ENCODE peak calls at places on chromosome 4, in six cellular contexts. L, Z, H, U, Q and E are unnamed samples.

GRCh38 chr4:128286474-128287158 is 997 bp downstream of the PGRMC2 start:
- DNase-seq in L (peak; percentile 59), Z (no peak), H (peak; percentile 58), U (peak; percentile 15), Q (peak; percentile 58), E (no peak)

GRCh38 chr4:51870441-51871188 is 27.7 kb downstream of the DCUN1D4 start:
- DNase-seq in L (no peak), Z (no peak), H (no peak), U (no peak), Q (peak; percentile 11), E (no peak)

GRCh38 chr4:131044368-131044767 is 1948.4 kb downstream of the C4orf33 start:
- DNase-seq in L (no peak), Z (no peak), H (no peak), U (no peak), Q (no peak), E (no peak)

GRCh38 chr4:52914051-52914605 is 52.0 kb downstream of the RASL11B start:
- DNase-seq in L (no peak), Z (no peak), H (no peak), U (no peak), Q (peak; percentile 86), E (no peak)

GRCh38 chr4:151389316-151389715 is 19.7 kb upstream of the FHIP1A start:
- DNase-seq in L (no peak), Z (no peak), H (no peak), U (no peak), Q (peak; percentile 20), E (no peak)

GRCh38 chr4:69536558-69536957 is 40.9 kb upstream of the UGT2B4 start:
- DNase-seq in L (no peak), Z (no peak), H (no peak), U (no peak), Q (no peak), E (no peak)

GRCh38 chr4:95243892-95244291 is 304.9 kb downstream of the UNC5C start:
- DNase-seq in L (no peak), Z (no peak), H (no peak), U (no peak), Q (no peak), E (no peak)

GRCh38 chr4:17447675-17448298 is 64.1 kb downstream of the QDPR start:
- DNase-seq in L (peak; percentile 76), Z (no peak), H (peak; percentile 27), U (peak; percentile 65), Q (peak; percentile 77), E (no peak)

GRCh38 chr4:176376032-176376614 is 56.4 kb downstream of the SPCS3 start:
- DNase-seq in L (peak; percentile 59), Z (no peak), H (no peak), U (no peak), Q (peak; percentile 23), E (no peak)

GRCh38 chr4:107561481-107561880 is 158.6 kb downstream of the PAPSS1 start:
- DNase-seq in L (no peak), Z (no peak), H (no peak), U (no peak), Q (peak; percentile 72), E (no peak)

GRCh38 chr4:18869166-18869565 is 847.6 kb upstream of the LCORL start:
- DNase-seq in L (no peak), Z (no peak), H (no peak), U (no peak), Q (no peak), E (no peak)

GRCh38 chr4:143184217-143184502 is 557 bp upstream of the USP38 start:
- DNase-seq in L (no peak), Z (no peak), H (no peak), U (no peak), Q (no peak), E (no peak)

GRCh38 chr4:3514806-3515421 is 17.3 kb downstream of the LRPAP1 start:
- DNase-seq in L (no peak), Z (peak; percentile 75), H (peak; percentile 14), U (no peak), Q (no peak), E (peak; percentile 53)

GRCh38 chr4:24244663-24245519 is 339.5 kb downstream of the DHX15 start:
- DNase-seq in L (no peak), Z (no peak), H (no peak), U (peak; percentile 12), Q (peak; percentile 53), E (peak; percentile 43)

GRCh38 chr4:104490770-104491395 is 3.8 kb downstream of the CXXC4 start:
- DNase-seq in L (peak; percentile 81), Z (peak; percentile 91), H (peak; percentile 19), U (peak; percentile 68), Q (peak; percentile 62), E (peak; percentile 77)

GRCh38 chr4:120821986-120822385 is 100.5 kb downstream of the PRDM5 start:
- DNase-seq in L (no peak), Z (no peak), H (no peak), U (no peak), Q (no peak), E (no peak)

DNA sequence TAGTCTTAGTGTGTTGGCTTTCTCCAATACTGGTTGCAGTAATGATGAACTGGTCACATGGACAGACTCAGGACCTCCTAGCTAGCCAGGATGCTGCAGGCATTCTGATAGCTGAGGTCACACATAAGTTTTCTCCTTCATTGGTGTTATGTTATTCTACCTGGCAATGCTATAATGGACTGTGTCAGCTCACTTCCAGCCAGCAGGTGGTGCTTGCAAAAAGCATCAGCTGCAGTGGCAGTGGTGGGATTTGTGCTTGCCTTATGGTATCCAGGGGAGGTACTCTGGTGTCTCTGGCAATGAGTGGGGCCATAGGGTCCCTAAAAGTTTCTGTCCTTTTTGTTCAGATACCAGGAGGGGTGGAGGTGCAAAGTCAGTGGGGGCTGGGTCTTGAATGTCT is 33.6 kb downstream of the ZNF330 start:
- DNase-seq in L (no peak), Z (no peak), H (no peak), U (no peak), Q (no peak), E (no peak)
- H3K4me1 ChIP-seq in L (peaks cover 14% of the 10 kb centered on the region), Z (no peaks in the 10 kb centered on the region), H (no peaks in the 10 kb centered on the region), U (no peaks in the 10 kb centered on the region), Q (no peaks in the 10 kb centered on the region), E (no peaks in the 10 kb centered on the region)

DNA sequence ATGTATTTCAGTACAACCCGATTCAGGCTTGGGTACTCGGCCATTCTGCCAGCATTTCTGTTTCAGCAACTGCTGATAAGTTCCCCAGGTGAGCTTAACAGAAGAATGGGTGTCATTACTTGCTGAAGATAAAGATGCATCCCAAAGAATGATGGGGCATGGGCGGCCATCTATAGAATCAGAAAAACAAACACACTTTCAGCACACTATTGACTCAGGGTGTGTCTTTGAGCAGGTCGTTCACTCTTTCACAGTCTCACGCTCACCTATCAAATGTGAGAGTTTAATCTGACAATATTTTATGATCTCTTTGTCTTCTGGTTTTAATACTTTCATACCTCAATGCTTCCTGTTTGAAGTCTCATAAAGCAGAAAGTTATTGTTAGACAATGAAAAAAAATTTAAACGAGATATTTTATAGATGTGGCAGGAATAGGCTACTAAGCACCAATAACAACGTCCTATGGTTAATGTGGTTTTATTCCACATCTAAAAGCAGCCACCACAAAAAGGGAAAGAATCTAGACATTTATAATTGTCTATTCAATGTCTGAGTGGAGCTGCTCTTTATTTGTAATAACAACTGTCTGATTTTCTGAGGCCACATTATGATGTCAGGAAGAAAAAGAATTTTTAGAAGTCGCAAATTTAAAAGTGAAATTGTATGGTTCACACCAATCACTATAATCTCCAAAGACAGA is 17.0 kb downstream of the GASK1B start:
- DNase-seq in L (no peak), Z (no peak), H (no peak), U (no peak), Q (peak; percentile 81), E (no peak)
- H3K27me3 ChIP-seq in L (no peaks in the 10 kb centered on the region), Z (no peaks in the 10 kb centered on the region), H (no peaks in the 10 kb centered on the region), U (no peaks in the 10 kb centered on the region), Q (no peaks in the 10 kb centered on the region), E (no peaks in the 10 kb centered on the region)

DNA sequence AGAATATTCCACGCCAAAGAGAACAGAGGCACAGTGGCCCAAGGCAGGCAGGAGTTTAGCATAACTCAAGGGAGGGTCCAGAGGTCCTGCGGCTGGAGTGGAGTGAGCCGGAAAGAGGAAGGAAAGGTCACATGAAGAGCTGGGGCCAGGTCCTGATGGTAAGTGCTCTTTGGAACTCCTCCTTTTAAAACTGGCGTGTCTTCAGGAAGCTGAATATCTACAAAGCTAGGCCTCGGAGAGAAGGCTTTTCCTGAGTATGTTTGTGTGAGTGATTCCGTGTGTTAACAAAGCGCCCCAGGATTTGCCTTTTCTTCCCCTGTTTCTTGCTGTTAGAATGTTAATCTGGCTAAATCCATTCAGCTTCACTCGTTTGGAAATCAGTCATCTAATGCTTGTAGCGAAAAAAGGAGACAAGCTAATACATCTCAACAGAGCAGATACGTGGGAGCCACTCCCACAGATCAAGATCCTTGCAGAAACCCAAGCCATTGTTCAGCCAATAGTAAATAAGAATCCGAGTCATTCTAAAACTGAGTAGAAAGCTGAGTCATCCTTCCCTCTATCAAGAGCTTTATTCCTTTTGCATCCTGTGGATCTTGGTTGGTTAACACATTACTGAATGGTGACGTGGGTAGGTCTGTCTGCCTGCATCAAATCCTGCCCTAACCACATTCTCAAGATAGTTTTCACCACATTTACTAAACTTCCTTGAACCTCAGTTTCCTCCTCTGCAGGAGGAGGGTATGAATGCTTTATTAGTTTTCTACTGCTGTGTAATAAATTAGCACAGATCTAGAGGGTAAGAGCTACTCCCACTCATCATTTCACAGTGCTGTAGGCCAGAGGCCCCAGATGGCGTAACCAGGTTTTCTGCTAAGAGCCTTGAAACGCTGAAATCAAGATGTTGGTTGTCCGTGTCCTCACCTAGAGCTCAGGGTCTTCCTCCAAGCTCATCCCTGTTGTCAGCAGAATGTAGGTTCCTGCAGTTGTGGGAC is 43.2 kb upstream of the RBM47 start:
- DNase-seq in L (no peak), Z (no peak), H (no peak), U (peak; percentile 79), Q (peak; percentile 100), E (no peak)
- H3K27ac ChIP-seq in L (no peak overlapping the region), Z (peak overlapping the region; percentile 64), H (no peak overlapping the region), U (peak overlapping the region; percentile 92), Q (no peak overlapping the region), E (no peak overlapping the region)

DNA sequence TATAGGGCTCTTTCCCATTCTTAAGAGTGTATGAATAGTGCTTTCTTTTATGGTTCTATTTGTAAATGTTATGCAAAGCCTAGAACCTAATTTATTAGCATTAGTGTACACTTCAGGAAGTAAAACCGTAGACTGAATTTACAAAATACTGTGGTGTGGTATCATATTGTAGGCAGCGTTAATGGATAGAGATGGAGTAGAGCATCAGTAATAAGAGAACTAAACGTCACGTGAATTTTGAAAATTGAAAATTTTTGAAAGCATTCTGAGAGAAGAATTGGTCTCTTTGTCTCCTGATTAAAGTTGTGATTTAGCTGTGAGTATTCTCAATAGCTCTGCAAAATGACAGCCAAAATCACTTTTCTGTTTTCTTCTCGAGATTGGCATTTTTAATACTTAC is 2.9 kb downstream of the STIM2 start:
- DNase-seq in L (no peak), Z (no peak), H (no peak), U (no peak), Q (no peak), E (no peak)
- H3K4me1 ChIP-seq in L (peaks cover 22% of the 10 kb centered on the region), Z (peaks cover 53% of the 10 kb centered on the region), H (peaks cover 58% of the 10 kb centered on the region), U (peaks cover under 1% of the 10 kb centered on the region), Q (peaks cover 7% of the 10 kb centered on the region), E (peaks cover 55% of the 10 kb centered on the region)